ENCODE peak calls at places on chromosomes 5 and 9, in four cellular contexts. P, J, Q and S are unnamed samples.

GRCh38 chr9:78786794-78787193 is 489.9 kb downstream of the PSAT1 start:
- DNase-seq in J (no peak), Q (no peak), P (no peak), S (no peak)

GRCh38 chr5:132394681-132395259 is 25.3 kb downstream of the SLC22A5 start:
- DNase-seq in J (no peak), Q (no peak), P (no peak), S (no peak)

GRCh38 chr5:42993516-42994284 is 46.4 kb downstream of the ANXA2R start:
- DNase-seq in J (no peak), P (no peak), Q (no peak), S (peak)

GRCh38 chr5:83151821-83152220 is 74.5 kb downstream of the XRCC4 start:
- DNase-seq in P (no peak), Q (no peak), J (no peak), S (no peak)

GRCh38 chr5:1380910-1381309 is 36.0 kb upstream of the CLPTM1L start:
- DNase-seq in P (no peak), Q (no peak), J (no peak), S (no peak)

GRCh38 chr9:123441769-123442168 is 85.8 kb downstream of the CRB2 start:
- DNase-seq in Q (no peak), P (no peak), J (no peak), S (no peak)

GRCh38 chr9:136441191-136441680 is 1.6 kb upstream of the INPP5E start:
- DNase-seq in Q (no peak), J (no peak), P (no peak), S (no peak)

GRCh38 chr5:133664422-133664821 is 52.1 kb upstream of the FSTL4 start:
- DNase-seq in J (no peak), Q (no peak), P (peak), S (no peak)

GRCh38 chr9:95570646-95571045 is 53.9 kb upstream of the PTCH1 start:
- DNase-seq in P (no peak), J (no peak), Q (no peak), S (no peak)
- TF ChIP-seq EGR1 in P (no peak), J (no peak), Q (no peak), S (no peak)

GRCh38 chr5:65066385-65066784 is 297.7 kb downstream of the CWC27 start:
- DNase-seq in Q (peak), J (no peak), P (no peak), S (no peak)
- TF ChIP-seq EGR1 in Q (no peak), J (no peak), P (no peak), S (no peak)

GRCh38 chr5:109249126-109249525 is 160.6 kb downstream of the PJA2 start:
- DNase-seq in J (no peak), Q (no peak), P (no peak), S (no peak)

GRCh38 chr5:109250080-109250479 is 159.7 kb downstream of the PJA2 start:
- DNase-seq in P (no peak), Q (no peak), J (no peak), S (no peak)

GRCh38 chr5:109246841-109247592 is 162.8 kb downstream of the PJA2 start:
- DNase-seq in J (no peak), P (no peak), Q (no peak), S (no peak)

GRCh38 chr5:109246395-109246794 is 163.4 kb downstream of the PJA2 start:
- DNase-seq in J (no peak), Q (no peak), P (no peak), S (no peak)

GRCh38 chr5:109247943-109248342 is 161.8 kb downstream of the PJA2 start:
- DNase-seq in Q (peak), P (no peak), J (no peak), S (no peak)
- TF ChIP-seq EGR1 in Q (no peak), P (no peak), J (no peak), S (no peak)

GRCh38 chr5:112116372-112116771 is 302.7 kb downstream of the EPB41L4A start:
- DNase-seq in P (no peak), Q (peak), J (no peak), S (no peak)
- TF ChIP-seq EGR1 in P (no peak), Q (no peak), J (no peak), S (no peak)

GRCh38 chr9:35515766-35516165 is 25.9 kb downstream of the RUSC2 start:
- DNase-seq in J (no peak), Q (no peak), P (no peak), S (no peak)

GRCh38 chr9:35518212-35518917 is 28.5 kb downstream of the RUSC2 start:
- DNase-seq in J (no peak), Q (no peak), P (peak), S (no peak)

GRCh38 chr9:35517552-35518211 is 27.8 kb downstream of the RUSC2 start:
- DNase-seq in P (no peak), Q (no peak), J (no peak), S (no peak)

GRCh38 chr9:35517136-35517535 is 27.2 kb downstream of the RUSC2 start:
- DNase-seq in P (no peak), Q (no peak), J (no peak), S (no peak)

DNA sequence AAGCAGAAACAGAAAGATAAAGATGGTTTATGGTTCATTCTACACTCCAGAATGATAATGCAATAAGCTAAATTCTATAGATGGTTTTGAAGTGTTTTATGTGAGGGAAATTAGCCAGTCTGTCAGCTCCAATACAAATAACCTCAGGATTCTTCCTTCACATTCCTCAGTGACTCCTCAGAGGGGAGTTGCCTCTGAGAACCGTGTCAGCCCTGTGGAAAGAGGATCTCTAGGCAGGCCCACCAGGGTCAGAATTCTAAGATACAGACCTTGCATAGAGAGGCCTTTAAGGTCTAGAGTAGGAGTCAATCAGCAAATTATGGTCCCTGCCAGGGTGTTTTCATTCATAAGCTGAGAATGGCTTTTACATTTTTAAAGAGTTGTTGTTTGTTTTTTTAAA is 26.6 kb downstream of the RUSC2 start:
- DNase-seq in J (no peak), P (no peak), Q (no peak), S (no peak)
- TF ChIP-seq EGR1 in J (no peak), P (no peak), Q (no peak), S (no peak)

DNA sequence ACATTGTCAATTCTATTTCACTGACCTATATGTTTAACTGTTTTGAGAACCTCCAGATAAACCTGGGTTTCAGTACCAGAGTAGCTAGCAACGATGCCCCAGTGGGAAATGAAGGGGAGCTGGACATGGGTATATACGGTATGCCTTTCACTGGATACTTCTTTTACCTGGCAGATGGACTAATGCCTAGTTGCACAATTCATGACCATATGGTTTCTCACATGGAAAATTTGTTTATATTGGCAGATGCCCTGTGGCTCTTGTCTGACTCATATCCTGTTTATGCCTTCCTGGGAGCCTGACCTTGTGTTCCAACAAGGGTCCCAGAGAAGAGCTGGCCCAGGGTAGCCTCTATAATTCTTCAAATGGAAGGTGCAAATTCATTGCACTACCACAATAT is 144.1 kb downstream of the MAT2B start:
- DNase-seq in J (no peak), Q (no peak), P (peak), S (no peak)
- TF ChIP-seq EGR1 in J (no peak), Q (no peak), P (no peak), S (no peak)

GRCh38 chr9:93461810-93462209 is 8.4 kb upstream of the FAM120AOS start:
- DNase-seq in P (no peak), Q (no peak), J (no peak), S (no peak)
- TF ChIP-seq EGR1 in P (no peak), Q (no peak), J (no peak), S (no peak)

DNA sequence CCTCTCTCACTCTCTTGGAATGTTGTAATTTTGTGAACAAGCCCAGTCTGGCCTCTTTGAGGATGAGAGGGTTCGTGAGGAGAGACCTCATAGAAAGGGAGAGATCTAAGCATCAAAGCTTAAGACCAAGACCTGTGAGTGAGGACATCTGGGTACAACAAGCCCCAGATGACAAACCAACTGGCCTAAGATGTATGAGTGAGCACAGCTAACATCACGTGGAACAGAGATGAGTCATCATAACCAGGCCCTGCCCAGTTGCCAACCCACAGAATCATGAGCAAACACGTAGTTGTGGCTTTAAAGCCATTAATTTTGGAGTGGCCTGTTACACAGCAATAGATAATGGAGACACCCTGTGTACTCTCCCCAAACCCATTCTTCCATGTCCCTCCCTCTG is 439.1 kb upstream of the KIF2A start:
- DNase-seq in J (no peak), P (peak), Q (peak), S (peak)
- TF ChIP-seq EGR1 in J (no peak), P (no peak), Q (no peak), S (no peak)

DNA sequence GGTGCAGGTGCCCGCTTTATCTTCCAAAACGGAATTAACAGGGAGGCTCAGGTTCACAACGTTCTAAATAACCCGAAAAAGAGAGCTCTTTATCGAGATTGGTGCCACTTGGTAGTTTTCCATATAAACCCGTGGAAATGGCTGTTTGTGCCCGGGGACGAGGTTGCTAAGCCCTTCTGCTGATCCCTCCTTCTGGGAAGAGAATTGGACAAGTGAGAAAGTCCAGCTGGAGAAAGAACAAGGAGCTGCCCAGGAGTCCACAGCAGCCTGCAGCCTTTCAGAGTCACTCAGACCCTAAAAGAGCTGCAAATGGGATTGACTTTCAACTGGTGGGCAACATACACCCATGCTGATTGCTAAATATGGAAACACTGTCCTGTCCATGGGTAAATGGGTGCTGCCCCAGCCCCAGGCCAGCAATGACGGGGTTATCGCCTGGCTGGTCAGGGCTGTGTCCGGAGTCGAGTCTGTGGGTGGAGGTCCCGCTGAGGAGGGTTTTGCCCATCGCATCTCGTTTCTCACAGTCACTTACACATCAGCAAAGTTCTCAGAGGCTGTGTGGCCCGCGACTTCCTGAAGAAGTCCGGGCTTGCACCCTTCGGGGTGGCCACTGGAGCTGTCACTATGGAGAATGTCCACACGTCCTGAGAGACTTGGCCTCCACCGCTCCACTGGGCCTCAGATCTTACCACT is 40.7 kb upstream of the HSD17B3 start:
- DNase-seq in P (no peak), J (no peak), Q (no peak), S (no peak)
- TF ChIP-seq EGR1 in P (no peak), J (no peak), Q (no peak), S (no peak)